ENCODE peak calls at places on chromosome 15, in five cellular contexts. O is effector memory CD4-positive, alpha-beta T cell; D is IMR-90; W is fibroblast of lung; F is heart left ventricle. Y is an unnamed sample.
A peak's percentile ranks its signal among the peaks of the same experiment; 100 is the strongest.

GRCh38 chr15:65264877-65265430 is 21.7 kb downstream of the PARP16 start:
- DNase-seq in F (no peak), W (no peak), D (peak; percentile 40), O (no peak), Y (no peak)

GRCh38 chr15:87498545-87498944 is 758.0 kb downstream of the NTRK3 start:
- DNase-seq in W (peak; percentile 90), D (peak; percentile 0), F (no peak), O (no peak), Y (no peak)

GRCh38 chr15:54604963-54605362 is 591.8 kb downstream of the RSL24D1 start:
- DNase-seq in F (no peak), D (no peak), O (no peak), W (no peak), Y (no peak)

GRCh38 chr15:87033056-87033455 is 953.4 kb downstream of the AGBL1 start:
- DNase-seq in W (no peak), D (no peak), O (no peak), F (no peak), Y (no peak)

GRCh38 chr15:32685576-32685975 is 32.2 kb upstream of the GREM1 start:
- DNase-seq in O (no peak), W (peak; percentile 85), D (peak; percentile 54), F (no peak), Y (no peak)

GRCh38 chr15:70995383-70995965 is 102.8 kb downstream of the LRRC49 start:
- DNase-seq in O (no peak), W (no peak), F (no peak), D (no peak), Y (no peak)

GRCh38 chr15:37824717-37825382 is 109.6 kb upstream of the TMCO5A start:
- DNase-seq in W (peak; percentile 98), O (no peak), F (no peak), D (peak; percentile 98), Y (peak; percentile 74)

GRCh38 chr15:95119041-95119440 is 887.7 kb downstream of the MCTP2 start:
- DNase-seq in F (no peak), W (no peak), O (no peak), D (peak; percentile 29), Y (no peak)

GRCh38 chr15:83352124-83352523 is 67.7 kb upstream of the BNC1 start:
- DNase-seq in O (no peak), D (no peak), W (no peak), F (no peak), Y (no peak)

GRCh38 chr15:38477637-38478036 is 23.7 kb downstream of the FAM98B start:
- DNase-seq in O (no peak), D (peak; percentile 21), F (no peak), W (peak; percentile 43), Y (no peak)

GRCh38 chr15:84855032-84855645 is 29.3 kb upstream of the SLC28A1 start:
- DNase-seq in W (no peak), F (no peak), O (no peak), D (no peak), Y (no peak)

GRCh38 chr15:69562564-69562963 is 109.9 kb downstream of the RPLP1 start:
- DNase-seq in F (no peak), O (no peak), W (no peak), D (no peak), Y (no peak)

GRCh38 chr15:49415638-49416037 is 7.4 kb upstream of the FGF7 start:
- DNase-seq in F (no peak), W (peak; percentile 81), D (peak; percentile 97), O (no peak), Y (peak; percentile 24)

GRCh38 chr15:39357478-39358268 is 223.2 kb upstream of the THBS1 start:
- DNase-seq in O (no peak), W (peak; percentile 41), D (no peak), F (no peak), Y (no peak)

GRCh38 chr15:70357453-70357852 is 259.7 kb upstream of the TLE3 start:
- DNase-seq in D (no peak), O (no peak), W (no peak), F (peak; percentile 6), Y (no peak)

GRCh38 chr15:66741646-66742045 is 39.6 kb downstream of the SMAD6 start:
- DNase-seq in F (no peak), W (no peak), D (no peak), O (no peak), Y (no peak)

GRCh38 chr15:51229907-51230328 is 108.5 kb downstream of the CYP19A1 start:
- DNase-seq in W (peak; percentile 22), F (no peak), O (no peak), D (peak; percentile 27), Y (no peak)

GRCh38 chr15:71279757-71280141 is 164.5 kb downstream of the THSD4 start:
- DNase-seq in W (no peak), O (no peak), D (no peak), F (no peak), Y (no peak)

GRCh38 chr15:65583701-65584100 is 27.2 kb downstream of the INTS14 start:
- DNase-seq in O (peak; percentile 37), D (peak; percentile 41), W (peak; percentile 47), F (no peak), Y (no peak)

GRCh38 chr15:95169701-95170459 is 938.5 kb downstream of the MCTP2 start:
- DNase-seq in O (no peak), F (no peak), W (no peak), D (peak; percentile 42), Y (no peak)

GRCh38 chr15:78392430-78392829 is 45.6 kb upstream of the IREB2 start:
- DNase-seq in W (no peak), F (no peak), O (no peak), D (no peak), Y (peak; percentile 20)

GRCh38 chr15:80403712-80404056 is 498 bp upstream of the ARNT2 start:
- DNase-seq in O (no peak), D (no peak), F (peak; percentile 27), W (peak; percentile 30), Y (no peak)

GRCh38 chr15:28243901-28244300 is 78.1 kb downstream of the HERC2 start:
- DNase-seq in D (no peak), O (no peak), F (no peak), W (no peak), Y (no peak)

GRCh38 chr15:65368300-65368617 is 9.5 kb downstream of the IGDCC3 start:
- DNase-seq in W (no peak), O (no peak), F (no peak), D (no peak), Y (no peak)

GRCh38 chr15:74632601-74633000 is 17.0 kb downstream of the CLK3 start:
- DNase-seq in O (no peak), F (no peak), W (no peak), D (no peak), Y (no peak)

GRCh38 chr15:82122754-82123400 is 77.1 kb upstream of the MEX3B start:
- DNase-seq in W (peak; percentile 99), F (no peak), O (no peak), D (peak; percentile 99), Y (peak; percentile 95)

GRCh38 chr15:45179221-45179985 is 8.4 kb downstream of the SHF start:
- DNase-seq in W (no peak), O (peak; percentile 48), F (no peak), D (no peak), Y (no peak)

GRCh38 chr15:68425428-68426060 is 6.4 kb downstream of the ITGA11 start:
- DNase-seq in F (no peak), W (no peak), O (no peak), D (no peak), Y (no peak)

GRCh38 chr15:48966595-48967301 is 3.0 kb upstream of the SHC4 start:
- DNase-seq in O (no peak), W (peak; percentile 89), D (peak; percentile 93), F (no peak), Y (peak; percentile 53)

GRCh38 chr15:98938105-98938417 is 69.5 kb downstream of the PGPEP1L start:
- DNase-seq in D (no peak), W (no peak), F (no peak), O (no peak), Y (no peak)

GRCh38 chr15:70210538-70210937 is 112.8 kb upstream of the TLE3 start:
- DNase-seq in F (no peak), D (no peak), W (no peak), O (no peak), Y (no peak)

GRCh38 chr15:45123397-45123796 is 6.3 kb downstream of the DUOXA1 start:
- DNase-seq in F (no peak), D (no peak), O (no peak), W (no peak), Y (no peak)

GRCh38 chr15:44971036-44971435 is 14.5 kb downstream of the TERB2 start:
- DNase-seq in W (no peak), O (no peak), F (no peak), D (no peak), Y (no peak)

DNA sequence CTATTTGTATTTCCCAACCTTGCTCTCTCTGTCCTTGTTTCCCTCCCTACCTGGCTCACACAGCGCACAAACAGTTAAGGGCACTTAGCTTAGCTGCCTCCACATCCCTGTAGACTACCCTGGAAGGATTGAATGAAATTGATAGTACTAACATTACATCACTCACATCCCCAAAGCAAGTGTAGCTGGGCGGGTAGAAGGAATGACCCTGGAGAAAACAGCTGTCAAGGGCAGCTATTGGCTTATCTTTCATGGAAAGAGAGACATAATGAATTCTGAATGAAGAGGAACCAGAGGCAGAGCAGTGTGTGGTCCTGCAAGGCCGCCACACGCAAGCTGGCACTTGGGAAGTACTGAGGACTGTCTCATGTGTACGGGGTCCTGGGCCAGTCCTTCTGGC is 369.6 kb upstream of the RGMA start:
- DNase-seq in W (no peak), D (no peak), F (no peak), O (no peak), Y (no peak)
- H3K27ac ChIP-seq in W (no peak overlapping the region), D (no peak overlapping the region), F (no peak overlapping the region), O (no peak overlapping the region), Y (no peak overlapping the region)

GRCh38 chr15:63039811-63040210 is 2.7 kb upstream of the TPM1 start:
- DNase-seq in D (no peak), W (no peak), O (no peak), F (no peak), Y (no peak)

GRCh38 chr15:63041402-63041977 is 1.1 kb upstream of the TPM1 start:
- DNase-seq in F (no peak), D (no peak), O (no peak), W (no peak), Y (no peak)

GRCh38 chr15:63041982-63042878 is at the start of gene TPM1:
- DNase-seq in W (peak; percentile 95), F (peak; percentile 94), D (peak; percentile 93), O (no peak), Y (no peak)

GRCh38 chr15:63040509-63040908 is 2.0 kb upstream of the TPM1 start:
- DNase-seq in F (no peak), O (no peak), W (no peak), D (no peak), Y (no peak)

GRCh38 chr15:63040954-63041353 is 1.6 kb upstream of the TPM1 start:
- DNase-seq in F (no peak), W (no peak), D (no peak), O (no peak), Y (no peak)
- H3K27ac ChIP-seq in F (peak overlapping the region; percentile 96), W (no peak overlapping the region), D (no peak overlapping the region), O (no peak overlapping the region), Y (peak overlapping the region; percentile 24)

GRCh38 chr15:52651114-52651513 is 28.1 kb downstream of the ATOSA start:
- DNase-seq in F (no peak), O (no peak), D (no peak), W (no peak), Y (no peak)
- H3K27ac ChIP-seq in F (peak overlapping the region; percentile 76), O (no peak overlapping the region), D (no peak overlapping the region), W (no peak overlapping the region), Y (peak overlapping the region; percentile 96)

DNA sequence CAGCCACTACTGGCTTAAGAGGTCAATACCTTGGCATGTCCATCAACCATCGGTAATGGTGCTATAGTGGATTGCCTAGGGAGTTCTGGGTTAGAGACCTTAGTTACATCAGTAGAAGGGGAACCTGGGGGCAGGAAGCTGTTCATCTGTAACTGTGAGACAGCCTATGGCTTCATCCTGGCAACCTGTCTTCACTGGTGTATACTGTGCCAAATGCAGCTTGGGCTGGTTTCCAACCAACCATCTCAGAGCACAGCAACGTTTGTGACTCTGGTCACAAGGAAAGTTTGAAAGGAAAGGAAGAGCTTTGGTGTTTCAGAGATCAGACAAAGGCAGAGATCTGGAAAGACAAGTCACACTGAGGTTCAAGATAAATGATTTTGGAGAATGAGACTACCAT is 93.8 kb downstream of the TJP1 start:
- DNase-seq in D (no peak), F (no peak), W (no peak), O (no peak), Y (no peak)
- H3K27ac ChIP-seq in D (no peak overlapping the region), F (no peak overlapping the region), W (no peak overlapping the region), O (no peak overlapping the region), Y (no peak overlapping the region)